ENCODE peak calls at places on chromosomes 3 and 15, in five cellular contexts. E is A549, W is K562, S is GM12878, M is H1. I is an unnamed sample.

GRCh38 chr3:17632401-17633100 is 109.9 kb downstream of the TBC1D5 start:
- DNase-seq in E (no peak), W (peak), S (no peak), M (no peak), I (no peak)

GRCh38 chr15:31262901-31263671 is 63.5 kb upstream of the KLF13 start:
- DNase-seq in E (no peak), W (peak), S (peak), M (no peak), I (no peak)

GRCh38 chr3:132709761-132710160 is 12.4 kb downstream of the NPHP3 start:
- DNase-seq in E (no peak), W (no peak), S (no peak), M (no peak), I (no peak)

GRCh38 chr3:152688313-152688712 is 146.6 kb upstream of the P2RY1 start:
- DNase-seq in E (no peak), W (no peak), S (no peak), M (peak), I (no peak)

GRCh38 chr15:96416934-96417759 is 86.6 kb downstream of the NR2F2 start:
- DNase-seq in E (no peak), W (no peak), S (no peak), M (no peak), I (no peak)

GRCh38 chr15:69668049-69668705 is 215.6 kb downstream of the RPLP1 start:
- DNase-seq in E (no peak), W (no peak), S (peak), M (no peak), I (no peak)

GRCh38 chr3:190225186-190225692 is 97.0 kb downstream of the CLDN1 start:
- DNase-seq in E (no peak), W (no peak), S (no peak), M (no peak), I (peak)

GRCh38 chr3:100295089-100295488 is 34.3 kb downstream of the TBC1D23 start:
- DNase-seq in E (no peak), W (no peak), S (no peak), M (no peak), I (no peak)

GRCh38 chr15:92610101-92610520 is 45.5 kb downstream of the FAM174B start:
- DNase-seq in E (no peak), W (no peak), S (no peak), M (no peak), I (no peak)

GRCh38 chr3:11306815-11307589 is 34.8 kb downstream of the ATG7 start:
- DNase-seq in E (no peak), W (no peak), S (no peak), M (no peak), I (no peak)

GRCh38 chr3:6825527-6825926 is 35.4 kb upstream of the GRM7 start:
- DNase-seq in E (no peak), W (no peak), S (no peak), M (no peak), I (no peak)

GRCh38 chr3:80190051-80190450 is 422.3 kb upstream of the ROBO1 start:
- DNase-seq in E (no peak), W (no peak), S (no peak), M (no peak), I (no peak)

GRCh38 chr15:78260489-78260888 is 3.9 kb upstream of the DNAJA4 start:
- DNase-seq in E (no peak), W (no peak), S (no peak), M (no peak), I (no peak)

GRCh38 chr3:42491876-42492507 is 10.5 kb upstream of the VIPR1 start:
- DNase-seq in E (no peak), W (no peak), S (no peak), M (no peak), I (no peak)

GRCh38 chr3:23735575-23736326 is 70.0 kb upstream of the UBE2E1 start:
- DNase-seq in E (no peak), W (no peak), S (no peak), M (no peak), I (no peak)

GRCh38 chr15:76433798-76434400 is 97.3 kb downstream of the ISL2 start:
- DNase-seq in E (no peak), W (no peak), S (no peak), M (no peak), I (no peak)

GRCh38 chr3:132211896-132212295 is 105.3 kb upstream of the ACP3 start:
- DNase-seq in E (no peak), W (no peak), S (no peak), M (no peak), I (no peak)

GRCh38 chr15:62933388-62933787 is 109.2 kb upstream of the TPM1 start:
- DNase-seq in E (no peak), W (no peak), S (no peak), M (no peak), I (no peak)

GRCh38 chr3:17945799-17946381 is 203.5 kb upstream of the TBC1D5 start:
- DNase-seq in E (no peak), W (peak), S (no peak), M (no peak), I (no peak)

GRCh38 chr3:161630791-161631190 is 134.2 kb downstream of the OTOL1 start:
- DNase-seq in E (no peak), W (no peak), S (no peak), M (no peak), I (no peak)

GRCh38 chr3:126913524-126913923 is 69.4 kb upstream of the PLXNA1 start:
- DNase-seq in E (no peak), W (no peak), S (no peak), M (no peak), I (no peak)

GRCh38 chr15:44593042-44593736 is 56.2 kb downstream of the EIF3J start:
- DNase-seq in E (no peak), W (peak), S (no peak), M (no peak), I (no peak)

GRCh38 chr3:186476044-186476468 is 68.1 kb downstream of the CRYGS start:
- DNase-seq in E (no peak), W (no peak), S (no peak), M (no peak), I (no peak)

GRCh38 chr3:134978658-134979057 is 183.6 kb downstream of the EPHB1 start:
- DNase-seq in E (no peak), W (no peak), S (no peak), M (no peak), I (no peak)

GRCh38 chr15:77731067-77731466 is 98.4 kb upstream of the LINGO1 start:
- DNase-seq in E (no peak), W (no peak), S (no peak), M (no peak), I (no peak)

GRCh38 chr3:170493712-170494182 is 75.1 kb downstream of the CLDN11 start:
- DNase-seq in E (no peak), W (peak), S (no peak), M (no peak), I (peak)

DNA sequence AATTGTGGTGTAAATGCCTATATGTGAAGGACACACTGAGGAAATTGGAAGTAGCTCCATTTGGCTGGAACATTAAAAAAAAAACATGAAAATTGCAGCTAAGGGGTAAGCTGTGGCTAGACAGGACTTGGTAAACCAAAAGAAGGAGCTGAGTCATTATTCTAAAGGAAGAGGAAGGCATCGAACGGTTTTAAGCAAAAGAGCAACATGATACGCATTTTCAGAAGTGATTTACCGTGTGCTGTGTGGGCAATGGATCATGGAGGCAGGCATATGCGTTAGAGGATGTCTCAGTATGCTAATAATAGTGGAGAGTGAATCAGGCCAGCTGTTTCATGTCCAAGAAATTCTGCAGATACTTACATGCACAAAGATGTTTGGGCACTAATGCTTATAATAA is 409.1 kb upstream of the ATP11B start:
- DNase-seq in E (no peak), W (no peak), S (no peak), M (no peak), I (no peak)
- TF ChIP-seq KDM1A in E (no peak), W (no peak), S (no peak), M (no peak), I (no peak)

GRCh38 chr3:128432898-128433629 is 33.6 kb downstream of the DNAJB8 start:
- DNase-seq in E (no peak), W (peak), S (no peak), M (no peak), I (no peak)

GRCh38 chr3:128433630-128434185 is 33.0 kb downstream of the DNAJB8 start:
- DNase-seq in E (no peak), W (no peak), S (no peak), M (no peak), I (no peak)

GRCh38 chr3:128430731-128431130 is 36.0 kb downstream of the DNAJB8 start:
- DNase-seq in E (no peak), W (no peak), S (no peak), M (no peak), I (no peak)

GRCh38 chr3:128431803-128432300 is 34.8 kb downstream of the DNAJB8 start:
- DNase-seq in E (no peak), W (no peak), S (no peak), M (no peak), I (no peak)

GRCh38 chr3:128432301-128432897 is 34.3 kb downstream of the DNAJB8 start:
- DNase-seq in E (no peak), W (no peak), S (no peak), M (no peak), I (no peak)
- H3K27ac ChIP-seq in E (peak), W (no peak), S (no peak), M (peak), I (no peak)

DNA sequence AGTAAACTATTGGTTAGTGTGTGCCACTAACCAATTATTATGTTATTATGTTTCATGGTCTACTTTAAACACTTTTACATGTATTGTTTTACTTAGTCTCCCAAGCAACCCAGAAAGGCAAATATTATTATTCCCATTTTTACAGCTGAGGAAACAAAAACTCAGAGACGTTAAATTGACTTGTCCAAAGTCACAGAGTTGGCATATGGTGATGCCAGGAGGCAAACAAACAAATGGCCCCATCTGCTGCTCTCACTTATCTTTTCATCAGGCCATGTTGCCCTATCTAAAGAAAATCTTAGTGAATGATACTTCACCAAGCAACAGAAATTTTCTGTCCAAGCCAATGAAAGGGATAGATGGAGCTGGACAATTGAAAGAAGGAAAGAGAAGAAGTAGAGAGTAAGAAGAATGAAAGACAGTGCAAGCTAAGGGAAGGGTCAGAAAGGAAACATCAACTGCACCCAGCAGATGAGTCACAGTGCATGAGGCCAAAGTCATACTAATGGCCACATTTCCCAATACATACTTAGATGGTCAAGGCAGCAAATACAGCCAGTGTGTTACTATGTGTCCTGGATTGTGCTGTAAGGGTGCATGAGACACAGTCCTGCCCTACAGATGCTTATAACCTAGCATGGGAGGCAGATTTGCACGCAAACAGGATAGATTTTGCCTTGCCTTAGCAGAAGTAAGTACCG is 266.9 kb downstream of the KCNMB2 start:
- DNase-seq in E (no peak), W (no peak), S (no peak), M (no peak), I (no peak)
- TF ChIP-seq KDM1A in E (no peak), W (no peak), S (no peak), M (no peak), I (no peak)

GRCh38 chr15:74432968-74433591 is 678 bp downstream of the SEMA7A start:
- DNase-seq in E (no peak), W (no peak), S (no peak), M (no peak), I (no peak)
- H3K27ac ChIP-seq in E (peak), W (peak), S (peak), M (no peak), I (peak)

GRCh38 chr3:29868702-29869101 is 587.8 kb downstream of the RBMS3 start:
- DNase-seq in E (no peak), W (no peak), S (no peak), M (no peak), I (no peak)
- TF ChIP-seq KDM1A in E (no peak), W (no peak), S (no peak), M (no peak), I (no peak)

GRCh38 chr3:27219127-27219860 is 149.9 kb downstream of the NEK10 start:
- DNase-seq in E (no peak), W (no peak), S (no peak), M (no peak), I (no peak)
- H3K27ac ChIP-seq in E (peak), W (no peak), S (no peak), M (no peak), I (no peak)

DNA sequence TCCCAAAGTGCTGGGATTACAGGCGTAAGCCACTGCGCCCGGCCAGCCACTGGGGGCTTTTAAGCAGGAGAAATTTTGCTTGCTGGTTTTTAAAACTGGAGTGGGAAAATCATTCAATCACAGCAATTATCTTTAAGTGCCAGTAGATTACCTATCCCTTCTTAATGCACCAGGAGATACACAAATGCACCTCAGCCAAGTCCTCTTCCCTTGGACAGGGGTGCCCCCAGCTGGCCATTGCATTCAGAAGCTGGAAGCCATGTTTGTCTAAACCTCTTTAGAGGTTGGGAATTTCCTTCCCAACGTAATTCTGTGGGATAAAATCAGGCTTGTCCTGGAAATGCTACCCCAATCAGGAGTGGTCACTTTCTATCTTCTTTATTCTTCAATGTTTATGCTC is 26.6 kb downstream of the MIX23 start:
- DNase-seq in E (peak), W (peak), S (no peak), M (peak), I (peak)
- TF ChIP-seq KDM1A in E (no peak), W (peak), S (no peak), M (no peak), I (no peak)